ENCODE peak calls at places on chromosomes 1 and 21, in four cellular contexts. One of them, this sample, is unnamed.

GRCh38 chr1:153773004-153773921 is 1.9 kb upstream of the SLC27A3 start:
- DNase-seq in WTC11: no peak
- DNase-seq in HepG2: no peak
- DNase-seq in K562: no peak
- DNase-seq in this sample: no peak

GRCh38 chr1:154745286-154745731 is 124.8 kb downstream of the KCNN3 start:
- DNase-seq in HepG2: no peak
- DNase-seq in WTC11: no peak
- DNase-seq in K562: no peak
- DNase-seq in this sample: no peak

GRCh38 chr1:66623812-66624211 is 89.9 kb downstream of the SGIP1 start:
- DNase-seq in HepG2: no peak
- DNase-seq in WTC11: no peak
- DNase-seq in K562: no peak
- DNase-seq in this sample: no peak

GRCh38 chr1:21546122-21546825 is 37.1 kb downstream of the ALPL start:
- DNase-seq in HepG2: no peak
- DNase-seq in K562: no peak
- DNase-seq in WTC11: no peak
- DNase-seq in this sample: no peak

GRCh38 chr21:42375966-42376337 is 9.6 kb upstream of the TFF1 start:
- DNase-seq in WTC11: no peak
- DNase-seq in HepG2: no peak
- DNase-seq in K562: no peak
- DNase-seq in this sample: no peak

GRCh38 chr1:48931571-48932251 is 155.0 kb upstream of the BEND5 start:
- DNase-seq in WTC11: no peak
- DNase-seq in HepG2: no peak
- DNase-seq in K562: no peak
- DNase-seq in this sample: no peak

GRCh38 chr21:43266534-43266933 is 97.7 kb downstream of the CRYAA start:
- DNase-seq in K562: no peak
- DNase-seq in WTC11: no peak
- DNase-seq in HepG2: no peak
- DNase-seq in this sample: no peak

GRCh38 chr1:67264899-67265298 is 42.8 kb upstream of the IL12RB2 start:
- DNase-seq in HepG2: no peak
- DNase-seq in K562: no peak
- DNase-seq in WTC11: no peak
- DNase-seq in this sample: no peak

GRCh38 chr1:28864695-28865094 is 49.7 kb upstream of the EPB41 start:
- DNase-seq in WTC11: no peak
- DNase-seq in K562: no peak
- DNase-seq in HepG2: no peak
- DNase-seq in this sample: no peak

GRCh38 chr1:181251001-181251712 is 162.7 kb downstream of the IER5 start:
- DNase-seq in K562: no peak
- DNase-seq in WTC11: no peak
- DNase-seq in HepG2: no peak
- DNase-seq in this sample: no peak

GRCh38 chr1:64072089-64072835 is 131.2 kb upstream of the UBE2U start:
- DNase-seq in K562: no peak
- DNase-seq in WTC11: no peak
- DNase-seq in HepG2: no peak
- DNase-seq in this sample: no peak

GRCh38 chr1:152225678-152226077 is 1.7 kb upstream of the HRNR start:
- DNase-seq in WTC11: no peak
- DNase-seq in HepG2: no peak
- DNase-seq in K562: no peak
- DNase-seq in this sample: no peak

GRCh38 chr1:12007204-12007603 is 12.1 kb upstream of the MIIP start:
- DNase-seq in K562: no peak
- DNase-seq in WTC11: no peak
- DNase-seq in HepG2: no peak
- DNase-seq in this sample: no peak

GRCh38 chr1:43293896-43294760 is 6.7 kb upstream of the TIE1 start:
- DNase-seq in WTC11: no peak
- DNase-seq in K562: no peak
- DNase-seq in HepG2: no peak
- DNase-seq in this sample: no peak

GRCh38 chr1:12206792-12207424 is 22.9 kb upstream of the VPS13D start:
- DNase-seq in HepG2: no peak
- DNase-seq in WTC11: no peak
- DNase-seq in K562: no peak
- DNase-seq in this sample: no peak

GRCh38 chr1:192589813-192590212 is 14.2 kb downstream of the RGS1 start:
- DNase-seq in K562: no peak
- DNase-seq in WTC11: no peak
- DNase-seq in HepG2: no peak
- DNase-seq in this sample: no peak

GRCh38 chr1:192587386-192588276 is 12.1 kb downstream of the RGS1 start:
- DNase-seq in WTC11: no peak
- DNase-seq in K562: no peak
- DNase-seq in HepG2: no peak
- DNase-seq in this sample: no peak

GRCh38 chr1:192592493-192592892 is 16.9 kb downstream of the RGS1 start:
- DNase-seq in HepG2: no peak
- DNase-seq in WTC11: no peak
- DNase-seq in K562: no peak
- DNase-seq in this sample: no peak

GRCh38 chr1:192584951-192585350 is 9.4 kb downstream of the RGS1 start:
- DNase-seq in K562: no peak
- DNase-seq in HepG2: no peak
- DNase-seq in WTC11: no peak
- DNase-seq in this sample: no peak

DNA sequence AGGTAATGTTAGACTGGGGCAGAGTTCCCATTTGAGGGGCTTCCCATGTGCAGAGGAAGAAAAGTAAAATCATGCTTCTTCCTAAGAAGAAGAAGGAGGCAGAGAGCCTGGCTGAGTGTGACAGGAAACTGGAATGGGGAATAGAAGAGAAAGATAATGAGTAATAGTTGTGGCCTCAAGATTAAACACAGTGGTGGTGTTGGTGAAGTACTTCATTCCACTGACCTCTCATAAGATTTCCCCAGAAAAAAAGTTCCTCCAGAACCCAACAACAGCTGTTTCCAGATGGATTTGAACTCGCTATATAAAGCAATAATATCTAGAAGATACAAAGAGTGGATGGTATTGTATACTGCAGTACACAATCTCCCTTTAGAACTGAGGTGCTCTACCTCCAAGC is 13.0 kb downstream of the RGS1 start:
- DNase-seq in WTC11: no peak
- DNase-seq in HepG2: no peak
- DNase-seq in K562: no peak
- DNase-seq in this sample: no peak
- TF ChIP-seq ELF4 in WTC11: no peak
- TF ChIP-seq ELF4 in HepG2: no peak
- TF ChIP-seq ELF4 in K562: no peak
- TF ChIP-seq ELF4 in this sample: no peak

DNA sequence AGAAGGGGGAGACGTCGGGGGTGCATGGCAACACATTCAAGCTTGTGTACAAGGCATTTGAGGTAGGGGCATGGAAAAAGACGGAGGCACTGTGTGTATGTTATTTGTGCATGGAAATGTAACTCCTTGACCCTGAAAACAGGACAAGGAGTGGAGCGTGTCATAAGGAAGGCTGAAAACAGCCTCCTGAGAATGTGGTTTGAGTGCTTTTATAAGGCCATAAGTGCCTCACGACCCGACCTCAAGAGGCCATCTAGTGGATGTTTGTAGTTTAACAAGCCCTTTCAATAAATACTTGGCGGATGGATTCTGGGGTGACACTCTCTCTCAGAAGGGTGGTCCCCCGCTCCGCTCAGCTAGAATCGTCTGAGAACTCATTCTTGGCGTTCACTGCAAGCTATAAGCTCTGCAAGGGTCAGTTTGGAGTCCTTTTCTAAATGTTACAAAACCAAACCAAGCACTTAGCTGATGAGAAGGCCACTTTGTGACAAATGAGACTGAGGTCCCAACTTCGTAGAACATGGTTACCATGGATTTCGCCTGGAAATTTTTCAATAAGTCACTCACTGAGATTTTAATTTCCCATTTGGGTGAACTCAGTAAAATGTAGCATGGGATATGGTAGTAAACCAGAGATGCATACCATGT is 38.8 kb upstream of the CLCA4 start:
- DNase-seq in K562: peak
- DNase-seq in HepG2: no peak
- DNase-seq in WTC11: peak
- DNase-seq in this sample: no peak
- TF ChIP-seq ELF4 in K562: no peak
- TF ChIP-seq ELF4 in HepG2: no peak
- TF ChIP-seq ELF4 in WTC11: no peak
- TF ChIP-seq ELF4 in this sample: no peak

GRCh38 chr1:110200666-110201065 is 9.4 kb upstream of the KCNC4 start:
- DNase-seq in WTC11: no peak
- DNase-seq in HepG2: no peak
- DNase-seq in K562: no peak
- DNase-seq in this sample: no peak
- TF ChIP-seq ELF4 in WTC11: no peak
- TF ChIP-seq ELF4 in HepG2: no peak
- TF ChIP-seq ELF4 in K562: no peak
- TF ChIP-seq ELF4 in this sample: no peak

DNA sequence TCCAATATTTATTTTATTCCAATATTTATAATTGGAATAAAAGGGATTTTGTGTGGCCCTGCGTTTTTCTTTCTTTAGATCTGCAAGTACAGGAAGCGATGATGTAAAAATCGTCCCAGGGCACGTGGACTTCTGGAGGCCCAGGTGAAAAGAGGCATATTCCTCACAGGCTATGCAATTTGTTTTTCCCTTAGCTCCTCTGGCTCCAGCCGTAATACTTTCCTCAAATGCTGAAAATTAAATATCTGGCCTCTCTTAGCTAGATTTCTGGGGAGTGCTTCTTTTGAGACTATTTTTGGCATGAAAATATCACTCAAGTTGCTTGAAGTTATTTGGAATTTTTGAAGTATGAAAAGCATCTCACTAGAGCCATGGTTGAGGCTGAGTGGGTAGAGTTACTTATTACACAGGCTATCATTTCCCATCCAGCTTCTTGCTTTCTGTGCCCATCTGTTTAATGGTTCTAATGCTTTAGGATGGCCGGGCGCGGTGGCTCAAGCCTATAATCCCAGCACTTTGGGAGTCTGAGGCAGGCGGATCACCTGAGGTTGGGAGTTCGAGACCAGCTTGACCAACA is 59.7 kb downstream of the MYOM3 start:
- DNase-seq in K562: no peak
- DNase-seq in HepG2: no peak
- DNase-seq in WTC11: no peak
- DNase-seq in this sample: no peak
- TF ChIP-seq ELF4 in K562: no peak
- TF ChIP-seq ELF4 in HepG2: no peak
- TF ChIP-seq ELF4 in WTC11: no peak
- TF ChIP-seq ELF4 in this sample: no peak

GRCh38 chr1:206875752-206876380 is 10.4 kb downstream of the IL20 start:
- DNase-seq in WTC11: no peak
- DNase-seq in K562: no peak
- DNase-seq in HepG2: no peak
- DNase-seq in this sample: no peak

GRCh38 chr1:206873603-206874188 is 8.3 kb downstream of the IL20 start:
- DNase-seq in K562: no peak
- DNase-seq in WTC11: no peak
- DNase-seq in HepG2: no peak
- DNase-seq in this sample: no peak

GRCh38 chr1:206867716-206868115 is 2.3 kb downstream of the IL20 start:
- DNase-seq in WTC11: no peak
- DNase-seq in HepG2: no peak
- DNase-seq in K562: no peak
- DNase-seq in this sample: no peak

GRCh38 chr1:206867261-206867660 is 1.8 kb downstream of the IL20 start:
- DNase-seq in WTC11: no peak
- DNase-seq in HepG2: no peak
- DNase-seq in K562: no peak
- DNase-seq in this sample: no peak

DNA sequence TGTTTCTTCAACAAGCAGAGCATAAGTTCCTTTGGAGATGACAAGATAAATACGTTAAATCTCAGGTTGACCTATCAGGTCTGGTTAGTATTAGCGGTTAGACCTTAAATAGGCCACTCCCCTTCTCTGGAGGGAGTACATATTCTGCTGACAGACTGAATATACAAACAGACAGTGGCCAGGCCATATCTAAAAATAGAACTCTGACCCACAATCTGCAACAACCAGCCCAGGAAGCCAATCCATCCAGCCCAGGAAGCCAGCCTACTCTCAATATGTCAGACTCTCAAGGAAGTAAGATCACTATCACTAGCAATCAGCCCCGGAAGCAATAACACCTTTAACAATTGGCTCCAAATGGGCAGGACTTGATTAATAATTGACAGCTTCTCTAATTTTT is 6.7 kb downstream of the IL20 start:
- DNase-seq in WTC11: no peak
- DNase-seq in HepG2: no peak
- DNase-seq in K562: no peak
- DNase-seq in this sample: no peak
- TF ChIP-seq ELF4 in WTC11: no peak
- TF ChIP-seq ELF4 in HepG2: no peak
- TF ChIP-seq ELF4 in K562: no peak
- TF ChIP-seq ELF4 in this sample: no peak

GRCh38 chr1:15692121-15692682 is 8.1 kb downstream of the PLEKHM2 start:
- DNase-seq in HepG2: no peak
- DNase-seq in WTC11: no peak
- DNase-seq in K562: peak
- DNase-seq in this sample: no peak
- TF ChIP-seq ELF4 in HepG2: no peak
- TF ChIP-seq ELF4 in WTC11: no peak
- TF ChIP-seq ELF4 in K562: no peak
- TF ChIP-seq ELF4 in this sample: no peak